ENCODE peak calls at places on chromosomes 11 and 22, in four cellular contexts. H is Right ventricle myocardium superior; M is nephron progenitor cell; I is stimulated activated CD8-positive, alpha-beta memory T cell treated with anti-CD3 and anti-CD28 coated beads, Interleukin-4, amount 100 ng/mL, for 1 hour. U is an unnamed sample.

GRCh38 chr11:45368697-45369096 is 82.6 kb upstream of the SYT13 start:
- DNase-seq in I (no peak), M (no peak), H (no peak), U (no peak)

GRCh38 chr11:77131560-77131959 is 3.5 kb downstream of the MYO7A start:
- DNase-seq in H (peak), I (no peak), M (no peak), U (no peak)

GRCh38 chr11:80758787-80759186 is 1318.0 kb upstream of the TENM4 start:
- DNase-seq in H (no peak), M (no peak), I (no peak), U (no peak)

GRCh38 chr11:75759832-75760231 is 8.7 kb upstream of the DGAT2 start:
- DNase-seq in M (no peak), I (no peak), H (no peak), U (no peak)

GRCh38 chr22:25029181-25029580 is 76.7 kb downstream of the KIAA1671 start:
- DNase-seq in H (no peak), M (no peak), I (no peak), U (no peak)

GRCh38 chr11:64391839-64392238 is 32.9 kb downstream of the RPS6KA4 start:
- DNase-seq in I (no peak), M (no peak), H (no peak), U (no peak)

GRCh38 chr11:34627197-34627596 is 6.3 kb downstream of the EHF start:
- DNase-seq in M (no peak), I (no peak), H (no peak), U (no peak)

GRCh38 chr11:117535870-117536411 is 208.3 kb downstream of the CEP164 start:
- DNase-seq in H (no peak), I (no peak), M (no peak), U (no peak)

GRCh38 chr22:30751529-30751928 is 56.9 kb downstream of the OSBP2 start:
- DNase-seq in M (no peak), H (no peak), I (no peak), U (no peak)

GRCh38 chr11:67178878-67179277 is 59.8 kb downstream of the KDM2A start:
- DNase-seq in H (no peak), M (no peak), I (no peak), U (no peak)